ENCODE peak calls at places on chromosomes 12 and 14, in ten cellular contexts. Q, H, G, A, Y, R, B, I, Z and L are unnamed samples.

GRCh38 chr12:110256780-110257431 is 24.1 kb upstream of the ATP2A2 start:
- DNase-seq in Y (peak), A (peak), R (peak), I (peak), Z (no peak), G (no peak), H (no peak), Q (no peak), B (no peak), L (peak)

GRCh38 chr12:4246116-4246515 is 27.4 kb upstream of the CCND2 start:
- DNase-seq in I (no peak), H (no peak), R (no peak), B (no peak), Z (no peak), Q (no peak), A (no peak), Y (no peak), G (no peak), L (no peak)

GRCh38 chr12:118391424-118391823 is 15.1 kb downstream of the SUDS3 start:
- DNase-seq in R (no peak), A (no peak), G (no peak), H (no peak), I (no peak), Y (no peak), B (no peak), Q (no peak), Z (no peak), L (no peak)

GRCh38 chr12:52327830-52328500 is 6.8 kb upstream of the KRT83 start:
- DNase-seq in R (no peak), Y (no peak), I (no peak), Z (peak), G (no peak), B (no peak), A (no peak), Q (no peak), H (no peak), L (no peak)

GRCh38 chr12:8493084-8493483 is 20.2 kb upstream of the CLEC4D start:
- DNase-seq in A (no peak), R (no peak), B (no peak), Z (no peak), G (no peak), Q (no peak), H (no peak), I (no peak), Y (no peak), L (no peak)

GRCh38 chr14:23570806-23571483 is 3.4 kb upstream of the AP1G2 start:
- DNase-seq in B (no peak), A (peak), Z (no peak), Q (no peak), G (no peak), Y (no peak), H (no peak), R (no peak), I (no peak), L (no peak)

GRCh38 chr12:49026678-49027480 is 8.3 kb upstream of the PRKAG1 start:
- DNase-seq in Q (no peak), H (no peak), Y (no peak), Z (no peak), B (no peak), A (peak), G (no peak), I (no peak), R (no peak), L (no peak)

GRCh38 chr12:97837401-97837800 is 374.8 kb downstream of the RMST start:
- DNase-seq in Q (no peak), Y (no peak), G (no peak), H (no peak), B (no peak), A (no peak), R (no peak), Z (no peak), I (no peak), L (no peak)

GRCh38 chr12:92485356-92486348 is 217.1 kb upstream of the PLEKHG7 start:
- DNase-seq in H (no peak), I (no peak), B (no peak), R (no peak), A (no peak), Y (no peak), Z (no peak), Q (no peak), G (no peak), L (no peak)

GRCh38 chr14:56173360-56173922 is 55.2 kb downstream of the PELI2 start:
- DNase-seq in Z (no peak), Q (no peak), B (no peak), A (no peak), Y (no peak), I (no peak), H (no peak), R (no peak), G (no peak), L (no peak)

GRCh38 chr12:68237523-68238070 is 12.0 kb upstream of the IL26 start:
- DNase-seq in B (peak), A (no peak), H (no peak), I (no peak), R (no peak), Q (no peak), G (no peak), Y (no peak), Z (no peak), L (no peak)

GRCh38 chr12:126676426-126676825 is 1590.5 kb upstream of the TMEM132C start:
- DNase-seq in B (no peak), H (no peak), I (no peak), A (no peak), Z (no peak), R (no peak), Y (no peak), Q (no peak), G (no peak), L (no peak)

GRCh38 chr12:126474703-126475102 is 1409.5 kb downstream of the AACS start:
- DNase-seq in R (no peak), H (no peak), G (no peak), Q (no peak), B (no peak), Y (no peak), Z (no peak), I (no peak), A (no peak), L (no peak)

GRCh38 chr12:121673013-121673441 is 3.6 kb upstream of the MORN3 start:
- DNase-seq in H (peak), Z (no peak), Q (no peak), R (no peak), G (no peak), B (no peak), A (peak), Y (no peak), I (no peak), L (peak)

GRCh38 chr14:38357557-38357956 is 101.7 kb upstream of the CLEC14A start:
- DNase-seq in R (no peak), B (peak), Y (no peak), H (no peak), Z (no peak), G (no peak), I (no peak), A (no peak), Q (no peak), L (no peak)

GRCh38 chr14:102571043-102571442 is 21.4 kb upstream of the RCOR1 start:
- DNase-seq in R (no peak), Q (no peak), B (no peak), H (no peak), Z (no peak), G (no peak), Y (no peak), A (no peak), I (no peak), L (no peak)

GRCh38 chr14:43031598-43031997 is 1424.9 kb downstream of the LRFN5 start:
- DNase-seq in G (no peak), H (no peak), Z (no peak), B (no peak), Q (no peak), I (no peak), R (no peak), A (no peak), Y (peak), L (no peak)

GRCh38 chr14:77051101-77051500 is 22.6 kb upstream of the IRF2BPL start:
- DNase-seq in G (no peak), Y (no peak), Q (no peak), R (peak), I (no peak), Z (peak), H (peak), A (peak), B (no peak), L (peak)

GRCh38 chr12:12745576-12746211 is 28.5 kb downstream of the CDKN1B start:
- DNase-seq in I (no peak), H (no peak), R (no peak), G (no peak), Z (no peak), B (no peak), Q (no peak), Y (no peak), A (no peak), L (no peak)

GRCh38 chr12:22625671-22626251 is 790 bp downstream of the ETNK1 start:
- DNase-seq in Y (peak), A (no peak), G (peak), R (peak), Z (no peak), H (no peak), Q (peak), I (peak), B (peak), L (peak)
- TF ChIP-seq POLR2A in Y (peak), A (no peak), G (no peak), R (no peak), Z (no peak), H (no peak), Q (no peak), I (no peak), B (no peak), L (no peak)

GRCh38 chr12:6224550-6224949 is 24.4 kb downstream of the CD9 start:
- DNase-seq in B (no peak), G (no peak), H (no peak), Q (no peak), A (peak), Z (no peak), Y (no peak), R (no peak), I (no peak), L (no peak)

GRCh38 chr12:6228535-6229223 is 28.5 kb downstream of the CD9 start:
- DNase-seq in B (no peak), A (no peak), R (peak), I (no peak), Y (no peak), H (no peak), Q (no peak), G (no peak), Z (no peak), L (no peak)

GRCh38 chr12:6225630-6226001 is 25.4 kb downstream of the CD9 start:
- DNase-seq in H (no peak), I (no peak), G (no peak), Y (no peak), A (no peak), Q (no peak), R (no peak), Z (no peak), B (no peak), L (no peak)

GRCh38 chr12:6226701-6227096 is 26.5 kb downstream of the CD9 start:
- DNase-seq in H (peak), I (no peak), A (no peak), Z (no peak), G (no peak), Q (no peak), R (peak), B (no peak), Y (no peak), L (no peak)

DNA sequence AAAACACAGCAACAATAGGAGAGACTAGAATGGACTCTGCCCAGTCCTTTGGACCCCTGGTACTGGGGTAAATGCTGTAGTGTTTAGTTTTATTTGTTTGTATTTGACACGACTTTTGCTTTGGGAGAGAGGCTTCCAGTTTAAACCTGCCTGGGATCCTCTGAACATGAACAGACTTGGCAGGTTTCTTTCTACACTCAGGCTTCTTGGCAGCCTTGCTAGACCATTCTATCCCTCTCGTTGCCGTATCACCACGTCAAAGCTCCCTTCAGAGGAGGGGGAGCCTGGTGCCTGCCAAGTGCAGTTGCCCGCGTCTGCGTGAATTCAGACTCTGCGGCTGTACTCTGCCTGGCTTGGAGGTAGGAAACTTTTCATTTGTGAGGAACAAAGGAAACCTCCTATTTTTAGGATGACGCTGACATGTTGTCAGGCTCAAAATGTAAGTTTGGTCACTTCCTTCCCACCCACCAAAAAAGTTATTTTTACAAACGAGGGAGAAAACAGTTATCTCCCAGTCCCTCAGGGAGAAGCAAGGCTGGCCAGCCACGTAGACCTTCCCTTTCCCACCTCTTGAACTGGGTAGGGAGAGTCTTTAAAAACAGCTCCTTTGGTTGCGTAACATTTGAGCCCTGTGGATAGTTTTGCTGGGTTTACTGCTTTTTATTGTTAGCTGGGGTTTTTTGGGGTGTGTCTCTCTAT is 26.0 kb downstream of the CD9 start:
- DNase-seq in B (peak), Q (no peak), R (peak), H (peak), Z (no peak), G (peak), Y (no peak), A (no peak), I (peak), L (peak)
- TF ChIP-seq POLR2A in B (no peak), Q (no peak), R (no peak), H (no peak), Z (no peak), G (peak), Y (no peak), A (no peak), I (no peak), L (no peak)

GRCh38 chr14:95185452-95186392 is 28.4 kb upstream of the DICER1 start:
- DNase-seq in Y (no peak), G (no peak), B (peak), R (peak), Z (peak), A (peak), Q (no peak), I (peak), H (peak), L (peak)
- TF ChIP-seq POLR2A in Y (no peak), G (no peak), B (no peak), R (no peak), Z (no peak), A (no peak), Q (no peak), I (no peak), H (peak), L (no peak)

GRCh38 chr14:35285991-35286564 is 6.1 kb upstream of the PSMA6 start:
- DNase-seq in R (no peak), Z (no peak), G (no peak), H (no peak), Q (no peak), I (no peak), B (no peak), A (no peak), Y (no peak), L (no peak)

GRCh38 chr14:35289623-35290022 is 2.6 kb upstream of the PSMA6 start:
- DNase-seq in I (no peak), Y (no peak), R (no peak), Z (no peak), Q (no peak), G (no peak), H (no peak), B (no peak), A (no peak), L (no peak)

GRCh38 chr14:35285168-35285990 is 6.8 kb upstream of the PSMA6 start:
- DNase-seq in H (no peak), R (no peak), G (no peak), B (peak), Y (no peak), I (no peak), Z (no peak), A (no peak), Q (no peak), L (no peak)

GRCh38 chr14:35287481-35288013 is 4.6 kb upstream of the PSMA6 start:
- DNase-seq in B (no peak), R (no peak), A (no peak), Z (no peak), G (no peak), H (peak), Q (no peak), I (no peak), Y (no peak), L (peak)

GRCh38 chr14:35286707-35287106 is 5.5 kb upstream of the PSMA6 start:
- DNase-seq in Q (no peak), H (no peak), I (no peak), Y (no peak), Z (no peak), R (no peak), B (no peak), A (no peak), G (no peak), L (no peak)
- TF ChIP-seq POLR2A in Q (no peak), H (no peak), I (no peak), Y (no peak), Z (no peak), R (no peak), B (no peak), A (no peak), G (no peak), L (no peak)

DNA sequence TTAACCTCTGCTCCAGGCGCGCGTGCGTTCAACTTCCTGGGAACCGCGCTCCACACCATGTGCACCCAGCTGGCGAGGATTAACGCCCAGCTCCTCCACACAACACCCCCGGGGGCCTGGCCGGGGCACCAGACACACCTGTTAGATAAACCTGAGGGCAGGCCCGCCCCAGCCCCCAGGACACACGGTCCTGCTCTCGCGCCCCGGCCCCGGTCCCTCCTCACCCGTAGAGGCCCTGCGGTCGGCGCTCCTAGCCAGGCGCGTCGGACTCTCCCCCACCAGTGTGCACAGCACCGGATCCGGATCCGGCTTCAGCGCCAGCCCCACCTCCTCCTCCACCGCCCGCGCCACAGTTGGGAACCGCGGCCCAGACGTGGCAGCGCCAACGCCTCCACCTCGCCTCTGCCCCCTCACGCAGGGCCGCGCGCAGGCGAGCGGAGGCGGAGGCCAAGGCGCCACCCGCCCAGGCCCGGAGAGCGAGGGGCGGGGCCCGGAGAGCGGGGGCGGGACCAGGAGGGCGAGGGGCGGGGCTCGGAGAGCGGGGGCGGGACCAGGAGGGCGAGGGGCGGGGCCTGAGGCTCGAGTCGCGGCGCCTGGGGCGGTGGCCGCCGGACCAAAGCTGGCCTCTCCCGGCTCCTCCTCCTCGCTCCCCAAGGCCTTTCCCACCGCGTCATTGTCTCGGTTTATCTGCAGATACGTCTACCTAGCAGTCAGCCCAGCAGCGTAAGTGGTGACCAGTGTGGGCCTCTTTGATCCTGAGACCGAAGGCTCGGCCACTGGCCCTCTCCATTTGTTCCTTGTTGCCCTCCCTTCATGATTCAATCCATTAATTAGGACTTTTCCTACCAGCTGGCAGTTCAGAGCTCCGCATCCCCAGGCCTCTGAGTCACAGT is at the start of gene GNPNAT1:
- DNase-seq in H (peak), Y (peak), Q (peak), R (peak), B (peak), G (peak), A (peak), Z (peak), I (peak), L (peak)
- TF ChIP-seq POLR2A in H (peak), Y (peak), Q (peak), R (no peak), B (peak), G (peak), A (no peak), Z (no peak), I (peak), L (no peak)

GRCh38 chr12:14260011-14260993 is 105.2 kb upstream of the ATF7IP start:
- DNase-seq in A (peak), H (peak), I (peak), Q (peak), Y (peak), Z (peak), R (peak), G (peak), B (peak), L (peak)
- TF ChIP-seq POLR2A in A (no peak), H (no peak), I (no peak), Q (no peak), Y (no peak), Z (no peak), R (no peak), G (no peak), B (no peak), L (no peak)

DNA sequence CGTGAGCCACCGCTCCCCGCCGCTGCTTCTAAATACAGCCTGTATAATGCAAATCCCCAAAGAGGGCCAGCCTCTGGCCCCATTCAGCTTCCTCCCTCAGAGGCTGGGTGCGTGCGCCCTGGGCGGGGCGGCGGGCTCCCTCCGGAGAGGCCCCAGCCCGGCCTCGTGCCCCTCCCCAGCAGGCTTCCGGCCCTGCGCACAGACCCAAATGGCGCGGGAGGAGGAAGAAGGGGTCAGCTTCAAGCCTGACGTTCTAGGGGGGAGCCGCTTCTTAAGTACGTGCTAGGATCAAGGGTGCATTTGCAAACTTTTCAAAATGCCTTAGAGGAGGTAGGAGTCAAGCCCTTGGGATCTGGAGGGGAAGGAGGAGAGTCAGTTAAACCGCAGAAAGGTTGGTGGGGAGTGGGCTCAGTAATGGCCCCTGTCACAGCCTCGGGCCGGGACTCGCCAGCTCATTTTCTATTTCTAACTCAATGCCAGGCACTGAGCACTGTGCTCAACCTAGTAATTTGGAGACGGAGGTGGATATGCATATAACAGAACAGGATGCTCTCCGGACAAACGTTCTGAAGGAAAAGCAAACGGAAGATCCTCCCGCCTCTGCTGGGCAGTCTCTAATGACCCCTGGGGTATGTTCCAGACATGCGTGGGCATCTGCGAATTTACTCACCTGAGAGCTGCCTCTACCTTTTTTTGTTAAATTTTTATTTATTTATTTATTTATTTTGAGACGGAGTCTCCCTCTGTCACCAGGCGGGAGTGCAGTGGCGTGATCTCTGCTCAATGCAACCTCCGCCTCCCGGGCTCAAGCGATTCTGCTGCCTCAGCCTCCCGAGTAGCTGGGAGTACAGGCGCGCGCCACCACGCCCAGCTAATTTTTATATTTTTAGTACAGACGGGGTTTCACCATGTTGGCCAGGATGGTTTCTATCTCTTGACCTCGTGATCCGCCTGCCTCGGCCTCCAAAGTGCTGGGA is 32.3 kb downstream of the NINJ2 start:
- DNase-seq in G (no peak), Z (peak), B (no peak), Y (no peak), A (peak), H (peak), Q (no peak), I (no peak), R (peak), L (peak)
- TF ChIP-seq POLR2A in G (no peak), Z (peak), B (no peak), Y (no peak), A (no peak), H (peak), Q (no peak), I (peak), R (no peak), L (no peak)